ENCODE peak calls at places on chromosomes 1 and 21, in five cellular contexts. K is HepG2, T is H1, C is GM12878, I is K562. N is an unnamed sample.

GRCh38 chr1:230008721-230009120 is 58.3 kb upstream of the GALNT2 start:
- DNase-seq in C (no peak), K (no peak), T (no peak), I (no peak), N (no peak)

GRCh38 chr1:183632087-183632486 is 3.5 kb downstream of the ARPC5 start:
- DNase-seq in C (no peak), K (peak), I (no peak), T (no peak), N (no peak)

GRCh38 chr1:41500378-41500777 is 15.9 kb upstream of the EDN2 start:
- DNase-seq in T (no peak), C (no peak), K (no peak), I (no peak), N (peak)

GRCh38 chr1:193431265-193431977 is 245.0 kb upstream of the B3GALT2 start:
- DNase-seq in T (no peak), I (no peak), C (no peak), K (peak), N (peak)

GRCh38 chr1:117967472-117967871 is 37.9 kb downstream of the WDR3 start:
- DNase-seq in T (no peak), C (no peak), K (no peak), I (no peak), N (peak)

GRCh38 chr1:19877821-19878636 is 4.2 kb upstream of the OTUD3 start:
- DNase-seq in I (peak), C (no peak), T (no peak), K (no peak), N (no peak)

GRCh38 chr1:119960501-119960900 is 64.2 kb upstream of the ADAM30 start:
- DNase-seq in T (no peak), C (no peak), I (no peak), K (no peak), N (no peak)

GRCh38 chr1:222754386-222755139 is 17.6 kb downstream of the FAM177B start:
- DNase-seq in T (no peak), I (no peak), K (no peak), C (no peak), N (no peak)

GRCh38 chr1:231666220-231666956 is 39.8 kb downstream of the DISC1 start:
- DNase-seq in I (no peak), T (no peak), C (no peak), K (no peak), N (no peak)

GRCh38 chr1:169129109-169129789 is 22.8 kb downstream of the ATP1B1 start:
- DNase-seq in K (no peak), T (no peak), I (no peak), C (no peak), N (no peak)

GRCh38 chr1:19879227-19879626 is 3.0 kb upstream of the OTUD3 start:
- DNase-seq in T (no peak), I (no peak), K (no peak), C (no peak), N (no peak)

GRCh38 chr1:93615201-93616150 is 66.2 kb downstream of the BCAR3 start:
- DNase-seq in C (peak), I (peak), K (peak), T (no peak), N (peak)

GRCh38 chr1:40856116-40856515 is 6.0 kb downstream of the CITED4 start:
- DNase-seq in T (no peak), C (no peak), K (no peak), I (no peak), N (no peak)

GRCh38 chr21:44083631-44084291 is 23.4 kb upstream of the PWP2 start:
- DNase-seq in C (no peak), T (no peak), I (no peak), K (no peak), N (no peak)

GRCh38 chr21:34722684-34723300 is 54.0 kb downstream of the CLIC6 start:
- DNase-seq in K (no peak), T (peak), C (no peak), I (peak), N (no peak)

GRCh38 chr1:212228076-212228475 is 57.1 kb upstream of the PPP2R5A start:
- DNase-seq in I (no peak), C (no peak), K (no peak), T (no peak), N (no peak)

GRCh38 chr1:233607252-233608119 is 6.4 kb upstream of the KCNK1 start:
- DNase-seq in C (no peak), I (no peak), K (no peak), T (no peak), N (no peak)

GRCh38 chr1:63632110-63632509 is 38.9 kb downstream of the PGM1 start:
- DNase-seq in K (no peak), T (no peak), C (no peak), I (no peak), N (no peak)

GRCh38 chr1:211198111-211198510 is 61.1 kb upstream of the RCOR3 start:
- DNase-seq in C (no peak), I (no peak), K (no peak), T (no peak), N (peak)

GRCh38 chr1:31781138-31782065 is 17.3 kb upstream of the ADGRB2 start:
- DNase-seq in T (no peak), C (no peak), I (peak), K (no peak), N (no peak)

GRCh38 chr21:44958471-44959191 is 18.8 kb downstream of the SLX9 start:
- DNase-seq in K (no peak), C (no peak), T (no peak), I (no peak), N (no peak)

GRCh38 chr1:158506369-158506987 is 34.5 kb downstream of the OR10R2 start:
- DNase-seq in C (peak), T (peak), I (peak), K (peak), N (no peak)

GRCh38 chr1:91011726-91012125 is 10.1 kb downstream of the ZNF644 start:
- DNase-seq in T (no peak), I (no peak), K (no peak), C (no peak), N (no peak)

GRCh38 chr1:98053471-98054366 is 132.9 kb upstream of the DPYD start:
- DNase-seq in K (peak), C (no peak), I (peak), T (peak), N (peak)

GRCh38 chr1:99970713-99971255 is 988 bp downstream of the SLC35A3 start:
- DNase-seq in C (no peak), I (no peak), T (no peak), K (no peak), N (no peak)

GRCh38 chr1:108972941-108973340 is 9.7 kb upstream of the CLCC1 start:
- DNase-seq in C (no peak), T (no peak), K (no peak), I (no peak), N (no peak)

GRCh38 chr1:179831852-179832699 is 45.5 kb downstream of the TOR1AIP2 start:
- DNase-seq in C (no peak), K (no peak), T (peak), I (no peak), N (no peak)

GRCh38 chr1:99297923-99298322 is 33.6 kb downstream of the PLPPR4 start:
- DNase-seq in C (no peak), K (no peak), I (no peak), T (no peak), N (no peak)

GRCh38 chr1:186390925-186391324 is 15.3 kb downstream of the ODR4 start:
- DNase-seq in T (no peak), I (no peak), K (no peak), C (no peak), N (no peak)

GRCh38 chr1:247118946-247119446 is 14.8 kb upstream of the ZNF669 start:
- DNase-seq in I (peak), T (peak), C (no peak), K (peak), N (peak)

DNA sequence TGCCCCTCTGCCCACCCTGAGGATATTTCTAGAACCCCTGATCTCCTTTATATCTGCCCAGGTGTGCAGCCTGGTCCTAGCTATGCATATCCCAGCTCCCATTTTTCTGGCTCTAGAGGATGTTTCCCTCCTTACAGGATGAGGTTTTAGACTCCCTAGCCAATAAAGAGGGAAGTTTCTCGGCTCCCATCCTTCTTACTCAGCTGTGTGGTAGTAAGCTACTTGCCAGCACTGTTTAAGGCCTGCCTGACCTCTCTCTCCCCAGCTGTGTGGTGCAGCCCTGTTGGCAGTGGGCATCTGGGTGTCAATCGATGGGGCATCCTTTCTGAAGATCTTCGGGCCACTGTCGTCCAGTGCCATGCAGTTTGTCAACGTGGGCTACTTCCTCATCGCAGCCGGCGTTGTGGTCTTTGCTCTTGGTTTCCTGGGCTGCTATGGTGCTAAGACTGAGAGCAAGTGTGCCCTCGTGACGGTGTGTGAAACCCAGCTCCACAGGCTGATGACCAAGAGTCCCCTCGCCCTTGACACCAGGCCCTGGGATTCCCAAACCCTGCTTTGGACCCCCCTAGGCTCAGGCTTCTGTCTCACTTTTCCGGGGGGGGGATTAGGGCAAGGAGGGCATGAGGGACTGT is 7.8 kb upstream of the P3R3URF start:
- DNase-seq in I (no peak), C (no peak), K (no peak), T (no peak), N (no peak)
- TF ChIP-seq KDM1A in I (no peak), C (no peak), K (no peak), T (no peak), N (no peak)

DNA sequence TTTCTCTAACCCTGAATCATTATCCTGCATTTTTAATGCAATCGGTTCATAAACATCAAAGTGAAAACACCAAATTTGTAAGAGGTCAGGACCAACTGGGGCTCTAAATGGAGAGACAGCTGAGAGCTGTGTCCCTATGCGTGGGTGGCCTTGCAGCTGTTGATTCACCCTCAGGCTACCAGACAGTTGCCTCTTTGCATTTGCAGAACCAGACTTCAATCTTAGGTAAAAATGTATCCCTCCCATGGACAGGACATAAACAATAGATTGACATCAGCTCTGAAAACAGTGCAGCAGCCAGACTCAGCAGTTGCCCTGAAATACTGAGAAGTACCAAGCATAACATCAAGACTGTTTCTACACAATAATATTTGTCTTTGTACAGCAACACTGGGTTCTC is 8.8 kb upstream of the TGFB2 start:
- DNase-seq in K (no peak), I (no peak), C (no peak), T (no peak), N (peak)
- TF ChIP-seq KDM1A in K (no peak), I (no peak), C (no peak), T (no peak), N (no peak)

GRCh38 chr21:32185726-32186125 is 93.1 kb downstream of the MIS18A start:
- DNase-seq in K (no peak), C (no peak), I (no peak), T (no peak), N (no peak)

GRCh38 chr21:32182449-32182848 is 96.4 kb downstream of the MIS18A start:
- DNase-seq in I (no peak), T (no peak), C (no peak), K (no peak), N (no peak)

GRCh38 chr21:32184485-32184884 is 94.4 kb downstream of the MIS18A start:
- DNase-seq in K (no peak), T (no peak), I (no peak), C (no peak), N (no peak)

GRCh38 chr21:32185103-32185502 is 93.7 kb downstream of the MIS18A start:
- DNase-seq in K (no peak), C (no peak), I (no peak), T (peak), N (no peak)

GRCh38 chr21:32184059-32184458 is 94.8 kb downstream of the MIS18A start:
- DNase-seq in K (no peak), T (peak), I (no peak), C (no peak), N (no peak)
- TF ChIP-seq KDM1A in K (no peak), T (no peak), I (no peak), C (no peak), N (no peak)

GRCh38 chr1:61131248-61131647 is 48.9 kb downstream of the NFIA start:
- DNase-seq in T (no peak), K (no peak), C (no peak), I (no peak), N (no peak)

GRCh38 chr1:61130338-61131000 is 48.1 kb downstream of the NFIA start:
- DNase-seq in C (no peak), K (no peak), T (no peak), I (no peak), N (no peak)

GRCh38 chr1:61133048-61134019 is 51.0 kb downstream of the NFIA start:
- DNase-seq in C (no peak), T (no peak), I (no peak), K (no peak), N (peak)

GRCh38 chr1:61132176-61133047 is 50.1 kb downstream of the NFIA start:
- DNase-seq in T (no peak), C (no peak), K (no peak), I (no peak), N (no peak)

GRCh38 chr1:61131716-61132115 is 49.4 kb downstream of the NFIA start:
- DNase-seq in K (no peak), I (no peak), C (no peak), T (no peak), N (no peak)
- TF ChIP-seq KDM1A in K (no peak), I (no peak), C (no peak), T (no peak), N (no peak)

GRCh38 chr21:19510653-19511052 is 1107.1 kb upstream of the TMPRSS15 start:
- DNase-seq in K (no peak), I (no peak), T (no peak), C (no peak), N (no peak)
- TF ChIP-seq KDM1A in K (no peak), I (no peak), T (no peak), C (no peak), N (no peak)

GRCh38 chr1:2525896-2526823 is at the start of gene PANK4:
- DNase-seq in C (no peak), I (peak), K (peak), T (peak), N (peak)
- TF ChIP-seq KDM1A in C (no peak), I (no peak), K (no peak), T (no peak), N (no peak)

GRCh38 chr1:94666797-94667196 is 125.2 kb upstream of the F3 start:
- DNase-seq in I (no peak), C (no peak), K (no peak), T (no peak), N (no peak)

GRCh38 chr1:94661431-94661830 is 119.9 kb upstream of the F3 start:
- DNase-seq in I (no peak), K (no peak), C (no peak), T (no peak), N (no peak)

GRCh38 chr1:94656982-94657381 is 115.4 kb upstream of the F3 start:
- DNase-seq in I (no peak), C (no peak), K (no peak), T (no peak), N (no peak)

GRCh38 chr1:94658221-94658620 is 116.7 kb upstream of the F3 start:
- DNase-seq in K (peak), C (no peak), T (peak), I (no peak), N (no peak)

GRCh38 chr1:94660994-94661393 is 119.4 kb upstream of the F3 start:
- DNase-seq in C (no peak), T (no peak), K (no peak), I (no peak), N (no peak)
- TF ChIP-seq KDM1A in C (no peak), T (no peak), K (no peak), I (no peak), N (no peak)

GRCh38 chr21:16305686-16306085 is 575.9 kb downstream of the USP25 start:
- DNase-seq in C (no peak), I (no peak), K (no peak), T (no peak), N (no peak)

GRCh38 chr21:16304700-16305099 is 574.9 kb downstream of the USP25 start:
- DNase-seq in C (no peak), T (no peak), K (no peak), I (no peak), N (no peak)

GRCh38 chr21:16304189-16304588 is 574.4 kb downstream of the USP25 start:
- DNase-seq in T (no peak), I (no peak), C (no peak), K (no peak), N (no peak)

GRCh38 chr21:16307256-16307655 is 577.5 kb downstream of the USP25 start:
- DNase-seq in T (no peak), K (no peak), C (no peak), I (no peak), N (no peak)

DNA sequence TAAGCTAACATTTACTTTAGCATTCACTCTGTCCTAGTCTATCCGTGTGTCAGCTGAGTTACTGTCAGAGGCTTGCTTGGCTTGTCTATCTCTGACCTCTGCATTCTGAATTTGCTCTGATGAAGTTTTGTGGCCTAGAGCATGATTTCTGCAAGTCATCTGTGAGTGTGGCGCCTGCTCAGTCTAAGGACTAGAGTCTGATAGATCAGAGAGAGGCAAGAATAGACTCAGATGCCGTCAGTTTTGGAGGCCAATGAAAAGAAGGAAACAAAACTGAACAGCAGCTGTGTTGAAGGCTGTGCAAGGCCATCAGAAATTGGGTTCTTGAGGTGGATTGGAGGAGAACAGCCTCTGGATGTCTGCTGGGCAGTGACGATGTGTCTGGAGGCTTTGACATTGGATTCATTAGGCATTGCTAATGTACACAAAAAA is 573.1 kb downstream of the USP25 start:
- DNase-seq in C (no peak), T (no peak), I (no peak), K (no peak), N (no peak)
- TF ChIP-seq KDM1A in C (no peak), T (no peak), I (no peak), K (no peak), N (no peak)

GRCh38 chr1:24172598-24172997 is 14.5 kb downstream of the IFNLR1 start:
- DNase-seq in I (no peak), C (no peak), K (no peak), T (no peak), N (no peak)
- TF ChIP-seq KDM1A in I (no peak), C (no peak), K (no peak), T (no peak), N (no peak)